ENCODE peak calls at places on chromosomes 11 and 22, in five cellular contexts. E is bronchial epithelial cell, O is colonic mucosa, R is MM.1S, S is NB4. M is an unnamed sample.

GRCh38 chr22:39212721-39213376 is 31.9 kb downstream of the PDGFB start:
- DNase-seq in E (peak; percentile 37), O (no peak), R (no peak), S (peak; percentile 44), M (no peak)

GRCh38 chr11:32255876-32256275 is 165.0 kb downstream of the RCN1 start:
- DNase-seq in E (no peak), O (no peak), R (no peak), S (no peak), M (no peak)

GRCh38 chr11:61264371-61264770 is 23.4 kb downstream of the PGA5 start:
- DNase-seq in E (no peak), O (no peak), R (no peak), S (no peak), M (no peak)

GRCh38 chr11:131195801-131196517 is 174.5 kb upstream of the NTM start:
- DNase-seq in E (peak; percentile 67), O (peak; percentile 44), R (no peak), S (no peak), M (no peak)

GRCh38 chr11:70699294-70700221 is 301.2 kb downstream of the CTTN start:
- DNase-seq in E (no peak), O (no peak), R (no peak), S (no peak), M (no peak)

GRCh38 chr11:121649798-121650197 is 197.0 kb upstream of the SORL1-AS1 start:
- DNase-seq in E (no peak), O (no peak), R (no peak), S (no peak), M (no peak)

GRCh38 chr11:128772814-128773213 is 78.9 kb downstream of the FLI1 start:
- DNase-seq in E (no peak), O (peak; percentile 49), R (no peak), S (no peak), M (no peak)

GRCh38 chr11:13118194-13118593 is 109.1 kb downstream of the RASSF10 start:
- DNase-seq in E (peak; percentile 84), O (no peak), R (no peak), S (no peak), M (no peak)

GRCh38 chr11:102256251-102256650 is 61.0 kb upstream of the BIRC3 start:
- DNase-seq in E (peak; percentile 100), O (no peak), R (no peak), S (no peak), M (no peak)

GRCh38 chr22:22666307-22667091 is 22.1 kb downstream of the GGTLC2 start:
- DNase-seq in E (no peak), O (peak; percentile 27), R (peak; percentile 87), S (peak; percentile 37), M (peak; percentile 49)
- TF ChIP-seq CTCF in E (peak; percentile 63), O (peak; percentile 50), R (peak; percentile 94), S (peak; percentile 74), M (peak; percentile 61)

DNA sequence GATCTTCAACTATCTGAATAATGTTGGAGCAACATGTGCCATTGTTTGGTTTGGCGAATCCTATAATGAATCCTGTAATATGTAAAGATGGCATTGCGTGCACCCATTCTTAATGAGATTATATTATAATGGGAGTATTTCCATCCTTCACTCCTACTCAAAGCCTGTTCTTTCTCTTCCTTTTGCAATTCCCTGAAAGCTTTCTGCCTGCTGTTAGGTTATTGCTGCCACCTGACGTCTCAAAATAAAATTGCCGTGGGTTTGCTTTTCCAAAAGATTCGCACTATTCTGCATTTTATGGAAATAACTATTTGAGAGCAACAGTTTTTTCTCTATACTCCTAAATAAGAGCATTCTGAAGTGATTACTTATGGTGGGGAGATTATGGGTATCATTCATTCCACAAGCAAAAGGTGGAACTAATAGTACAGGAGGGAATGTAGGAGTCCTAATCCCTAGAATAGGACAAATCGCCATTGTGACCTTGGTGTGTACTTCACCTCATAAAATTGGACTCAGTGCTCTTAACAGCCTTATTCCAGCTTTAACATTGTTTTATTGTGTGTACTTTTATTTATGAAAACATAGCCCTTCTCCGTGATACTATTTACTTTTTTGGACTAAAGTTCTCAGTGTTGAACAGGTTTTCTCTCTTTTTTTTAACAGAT is 69.6 kb upstream of the ALKBH3 start:
- DNase-seq in E (no peak), O (no peak), R (no peak), S (no peak), M (no peak)
- TF ChIP-seq CTCF in E (peak; percentile 2), O (peak; percentile 26), R (no peak), S (no peak), M (no peak)

GRCh38 chr11:85664561-85665481 is at the start of gene CREBZF:
- DNase-seq in E (peak; percentile 84), O (peak; percentile 97), R (peak; percentile 96), S (peak; percentile 98), M (peak; percentile 92)

GRCh38 chr11:85663080-85663729 is 1.7 kb downstream of the CREBZF start:
- DNase-seq in E (no peak), O (no peak), R (peak; percentile 20), S (peak; percentile 43), M (no peak)

GRCh38 chr11:85661972-85662664 is 2.8 kb downstream of the CREBZF start:
- DNase-seq in E (no peak), O (no peak), R (no peak), S (peak; percentile 29), M (no peak)

GRCh38 chr11:85665756-85666155 is 827 bp upstream of the CREBZF start:
- DNase-seq in E (no peak), O (no peak), R (no peak), S (peak; percentile 39), M (no peak)

GRCh38 chr11:85663781-85664560 is 958 bp downstream of the CREBZF start:
- DNase-seq in E (peak; percentile 39), O (peak; percentile 85), R (peak; percentile 81), S (peak; percentile 92), M (peak; percentile 81)
- TF ChIP-seq CTCF in E (peak; percentile 53), O (peak; percentile 56), R (peak; percentile 54), S (peak; percentile 40), M (peak; percentile 46)

GRCh38 chr11:115504279-115505158 is at the start of gene CADM1:
- DNase-seq in E (peak; percentile 85), O (peak; percentile 91), R (peak; percentile 97), S (no peak), M (peak; percentile 99)

GRCh38 chr11:115501895-115502589 is 2.2 kb downstream of the CADM1 start:
- DNase-seq in E (peak; percentile 19), O (no peak), R (peak; percentile 81), S (peak; percentile 4), M (peak; percentile 7)

GRCh38 chr11:115502636-115503082 is 1.6 kb downstream of the CADM1 start:
- DNase-seq in E (no peak), O (no peak), R (no peak), S (no peak), M (peak; percentile 29)

GRCh38 chr11:115503886-115504278 is 333 bp downstream of the CADM1 start:
- DNase-seq in E (no peak), O (no peak), R (no peak), S (no peak), M (no peak)

GRCh38 chr11:115503083-115503885 is 931 bp downstream of the CADM1 start:
- DNase-seq in E (peak; percentile 44), O (peak; percentile 67), R (peak; percentile 79), S (no peak), M (peak; percentile 64)
- TF ChIP-seq CTCF in E (peak; percentile 62), O (no peak), R (peak; percentile 19), S (no peak), M (no peak)

DNA sequence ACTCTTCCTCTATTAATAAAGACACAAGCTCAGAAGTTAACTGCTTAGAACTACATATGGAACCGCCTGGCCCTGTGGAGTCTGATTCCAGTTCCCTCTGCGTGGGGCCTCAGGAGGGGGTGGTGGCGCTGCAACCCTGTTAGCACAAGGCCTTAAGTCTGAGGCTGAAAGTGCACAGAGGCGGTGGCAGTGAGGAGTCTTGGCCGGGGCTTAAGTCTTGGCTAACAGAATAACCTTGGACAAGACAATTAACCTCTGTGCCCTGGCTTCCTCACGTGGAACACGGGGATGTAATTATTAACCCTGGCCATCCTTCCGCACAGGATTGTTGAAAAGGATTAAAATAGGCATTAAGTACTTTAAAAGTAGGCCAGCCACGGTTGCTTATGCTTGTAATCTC is 191.5 kb downstream of the CEP164 start:
- DNase-seq in E (no peak), O (no peak), R (no peak), S (peak; percentile 18), M (peak; percentile 39)
- TF ChIP-seq CTCF in E (no peak), O (no peak), R (no peak), S (no peak), M (no peak)

GRCh38 chr22:47277001-47277400 is 514.6 kb downstream of the TBC1D22A start:
- DNase-seq in E (no peak), O (no peak), R (no peak), S (no peak), M (no peak)

GRCh38 chr22:47276219-47276843 is 513.9 kb downstream of the TBC1D22A start:
- DNase-seq in E (no peak), O (no peak), R (no peak), S (no peak), M (no peak)

GRCh38 chr22:47277511-47277910 is 515.1 kb downstream of the TBC1D22A start:
- DNase-seq in E (no peak), O (no peak), R (no peak), S (no peak), M (no peak)

GRCh38 chr22:47274196-47274595 is 511.7 kb downstream of the TBC1D22A start:
- DNase-seq in E (no peak), O (no peak), R (no peak), S (no peak), M (no peak)

GRCh38 chr22:47275479-47276218 is 513.2 kb downstream of the TBC1D22A start:
- DNase-seq in E (no peak), O (no peak), R (no peak), S (peak; percentile 19), M (no peak)
- TF ChIP-seq CTCF in E (no peak), O (no peak), R (no peak), S (peak; percentile 13), M (no peak)

DNA sequence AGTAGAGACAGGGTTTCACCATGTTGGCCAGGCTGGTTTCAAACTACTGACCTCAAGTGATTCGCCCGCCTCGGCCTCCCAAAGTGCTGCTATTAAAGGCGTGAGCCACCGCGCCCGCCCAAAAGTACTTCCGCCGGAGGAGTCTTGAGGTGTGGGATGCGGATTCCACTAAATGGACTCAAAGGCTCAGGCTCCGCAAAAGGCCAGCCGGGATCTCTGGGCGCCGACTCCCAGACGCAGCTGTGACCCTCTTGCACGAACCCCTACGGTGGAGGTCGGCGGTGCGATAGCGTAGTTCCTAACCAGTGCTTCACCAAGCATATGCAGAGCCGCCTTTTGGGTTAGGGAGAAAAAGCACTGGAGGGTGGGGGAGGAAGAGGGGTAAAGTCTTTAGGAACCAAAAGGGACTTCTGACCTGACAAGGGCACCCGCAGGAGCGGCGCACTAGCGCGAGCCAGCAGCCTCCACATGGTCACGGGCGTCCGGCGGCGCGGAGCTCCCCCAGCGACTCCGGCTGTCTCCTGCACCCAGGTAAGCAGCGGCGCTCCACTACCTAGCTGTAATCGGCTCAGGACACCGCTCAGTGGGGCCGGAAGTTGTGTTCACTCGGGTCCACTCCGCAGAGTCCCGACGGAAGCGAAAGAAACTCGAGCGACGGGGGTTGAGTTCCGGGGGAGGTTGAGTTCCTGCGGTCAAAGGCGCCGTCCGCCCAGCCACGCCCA is at the start of gene MRPL16:
- DNase-seq in E (peak; percentile 80), O (peak; percentile 92), R (peak; percentile 95), S (peak; percentile 95), M (peak; percentile 87)
- TF ChIP-seq CTCF in E (peak; percentile 62), O (peak; percentile 17), R (peak; percentile 45), S (no peak), M (no peak)